ENCODE peak calls at places on chromosomes 2 and 18, in four cellular contexts. G is thoracic aorta, Y is AG08396, D is tibial artery. T is an unnamed sample.

GRCh38 chr2:39712953-39713352 is 47.2 kb downstream of the TMEM178A start:
- DNase-seq in Y (no peak), G (no peak), D (no peak), T (no peak)

GRCh38 chr2:134662751-134663150 is 56.0 kb downstream of the TMEM163 start:
- DNase-seq in D (no peak), Y (no peak), G (no peak), T (no peak)

GRCh38 chr18:64273724-64274123 is 124.8 kb upstream of the LINC00305 start:
- DNase-seq in Y (no peak), G (no peak), D (no peak), T (no peak)

GRCh38 chr2:62660582-62661262 is 44.8 kb upstream of the EHBP1 start:
- DNase-seq in G (no peak), Y (peak; percentile 20), D (no peak), T (no peak)

GRCh38 chr2:230794472-230794871 is 70.3 kb upstream of the ITM2C start:
- DNase-seq in G (no peak), Y (no peak), D (no peak), T (no peak)

GRCh38 chr2:26942543-26943295 is 27.7 kb upstream of the MAPRE3 start:
- DNase-seq in D (no peak), G (no peak), Y (peak; percentile 76), T (peak; percentile 72)

GRCh38 chr2:72539145-72539552 is 286.7 kb downstream of the EXOC6B start:
- DNase-seq in D (no peak), G (no peak), Y (peak; percentile 12), T (peak; percentile 2)

GRCh38 chr18:55425698-55426097 is 162.3 kb downstream of the TCF4 start:
- DNase-seq in Y (no peak), G (no peak), D (no peak), T (no peak)

GRCh38 chr18:8450898-8451665 is 158.2 kb upstream of the RAB12 start:
- DNase-seq in D (peak; percentile 58), Y (no peak), G (no peak), T (no peak)

GRCh38 chr2:69291004-69291650 is 95.9 kb downstream of the GFPT1 start:
- DNase-seq in Y (no peak), G (no peak), D (no peak), T (no peak)

GRCh38 chr2:86021396-86022378 is 84.0 kb downstream of the POLR1A start:
- DNase-seq in D (peak; percentile 48), Y (peak; percentile 38), G (no peak), T (no peak)

T was measured in hepatic stellate cell.